ENCODE peak calls at places on chromosomes 5 and 9, in five cellular contexts. One of them, this sample, is unnamed. For H3K27me3, the result is how much of the 10 kb centered on the place peaks cover.

GRCh38 chr5:14268236-14268701 is 125.1 kb downstream of the TRIO start:
- DNase-seq in dorsolateral prefrontal cortex: peak
- DNase-seq in pancreas: no peak
- DNase-seq in WERI-Rb-1: no peak
- DNase-seq in endothelial cell of umbilical vein: peak
- DNase-seq in this sample: peak

GRCh38 chr5:142262683-142263082 is 62.1 kb downstream of the SPRY4 start:
- DNase-seq in dorsolateral prefrontal cortex: no peak
- DNase-seq in pancreas: no peak
- DNase-seq in WERI-Rb-1: no peak
- DNase-seq in endothelial cell of umbilical vein: no peak
- DNase-seq in this sample: no peak

GRCh38 chr5:40041452-40041851 is 616.7 kb upstream of the DAB2 start:
- DNase-seq in dorsolateral prefrontal cortex: no peak
- DNase-seq in pancreas: no peak
- DNase-seq in WERI-Rb-1: no peak
- DNase-seq in endothelial cell of umbilical vein: peak
- DNase-seq in this sample: no peak

GRCh38 chr9:29176231-29176630 is 1603.0 kb upstream of the C9orf72 start:
- DNase-seq in dorsolateral prefrontal cortex: no peak
- DNase-seq in pancreas: no peak
- DNase-seq in WERI-Rb-1: no peak
- DNase-seq in endothelial cell of umbilical vein: no peak
- DNase-seq in this sample: no peak

GRCh38 chr9:135960328-135961276 is 571 bp downstream of the UBAC1 start:
- DNase-seq in dorsolateral prefrontal cortex: no peak
- DNase-seq in pancreas: peak
- DNase-seq in WERI-Rb-1: no peak
- DNase-seq in endothelial cell of umbilical vein: peak
- DNase-seq in this sample: no peak

GRCh38 chr9:1047605-1048235 is 2.4 kb upstream of the DMRT2 start:
- DNase-seq in dorsolateral prefrontal cortex: no peak
- DNase-seq in pancreas: no peak
- DNase-seq in WERI-Rb-1: no peak
- DNase-seq in endothelial cell of umbilical vein: no peak
- DNase-seq in this sample: no peak

GRCh38 chr5:54661111-54661510 is 143.6 kb downstream of the SNX18 start:
- DNase-seq in dorsolateral prefrontal cortex: no peak
- DNase-seq in pancreas: no peak
- DNase-seq in WERI-Rb-1: no peak
- DNase-seq in endothelial cell of umbilical vein: no peak
- DNase-seq in this sample: no peak

GRCh38 chr5:32810812-32811211 is 99.7 kb downstream of the NPR3 start:
- DNase-seq in dorsolateral prefrontal cortex: no peak
- DNase-seq in pancreas: no peak
- DNase-seq in WERI-Rb-1: no peak
- DNase-seq in endothelial cell of umbilical vein: no peak
- DNase-seq in this sample: no peak

GRCh38 chr5:142474426-142474825 is 149.6 kb upstream of the SPRY4 start:
- DNase-seq in dorsolateral prefrontal cortex: no peak
- DNase-seq in pancreas: no peak
- DNase-seq in WERI-Rb-1: no peak
- DNase-seq in endothelial cell of umbilical vein: no peak
- DNase-seq in this sample: no peak

GRCh38 chr5:73296772-73297171 is 123.8 kb downstream of the TMEM174 start:
- DNase-seq in dorsolateral prefrontal cortex: no peak
- DNase-seq in pancreas: no peak
- DNase-seq in WERI-Rb-1: no peak
- DNase-seq in endothelial cell of umbilical vein: no peak
- DNase-seq in this sample: no peak

GRCh38 chr5:136689563-136689962 is 324.2 kb upstream of the TRPC7 start:
- DNase-seq in dorsolateral prefrontal cortex: no peak
- DNase-seq in pancreas: no peak
- DNase-seq in WERI-Rb-1: no peak
- DNase-seq in endothelial cell of umbilical vein: no peak
- DNase-seq in this sample: no peak

GRCh38 chr5:173712609-173713176 is 96.2 kb upstream of the BOD1 start:
- DNase-seq in dorsolateral prefrontal cortex: no peak
- DNase-seq in pancreas: no peak
- DNase-seq in WERI-Rb-1: no peak
- DNase-seq in endothelial cell of umbilical vein: no peak
- DNase-seq in this sample: no peak

GRCh38 chr9:27053369-27054057 is 48.0 kb upstream of the LRRC19 start:
- DNase-seq in dorsolateral prefrontal cortex: no peak
- DNase-seq in pancreas: no peak
- DNase-seq in WERI-Rb-1: no peak
- DNase-seq in endothelial cell of umbilical vein: peak
- DNase-seq in this sample: no peak

GRCh38 chr9:18393340-18394130 is 80.4 kb upstream of the ADAMTSL1 start:
- DNase-seq in dorsolateral prefrontal cortex: no peak
- DNase-seq in pancreas: no peak
- DNase-seq in WERI-Rb-1: no peak
- DNase-seq in endothelial cell of umbilical vein: peak
- DNase-seq in this sample: peak

GRCh38 chr5:33041586-33041985 is 330.5 kb downstream of the NPR3 start:
- DNase-seq in dorsolateral prefrontal cortex: no peak
- DNase-seq in pancreas: peak
- DNase-seq in WERI-Rb-1: no peak
- DNase-seq in endothelial cell of umbilical vein: no peak
- DNase-seq in this sample: no peak

GRCh38 chr5:172454355-172455086 is at the start of gene SH3PXD2B:
- DNase-seq in dorsolateral prefrontal cortex: peak
- DNase-seq in pancreas: peak
- DNase-seq in WERI-Rb-1: peak
- DNase-seq in endothelial cell of umbilical vein: peak
- DNase-seq in this sample: peak

GRCh38 chr5:96584712-96585111 is 77.5 kb upstream of the CAST start:
- DNase-seq in dorsolateral prefrontal cortex: no peak
- DNase-seq in pancreas: no peak
- DNase-seq in WERI-Rb-1: no peak
- DNase-seq in endothelial cell of umbilical vein: peak
- DNase-seq in this sample: no peak

GRCh38 chr5:10856646-10857332 is 95.8 kb upstream of the DAP start:
- DNase-seq in dorsolateral prefrontal cortex: peak
- DNase-seq in pancreas: peak
- DNase-seq in WERI-Rb-1: peak
- DNase-seq in endothelial cell of umbilical vein: peak
- DNase-seq in this sample: peak

GRCh38 chr9:93684161-93684765 is 107.9 kb downstream of the PHF2 start:
- DNase-seq in dorsolateral prefrontal cortex: no peak
- DNase-seq in pancreas: peak
- DNase-seq in WERI-Rb-1: no peak
- DNase-seq in endothelial cell of umbilical vein: no peak
- DNase-seq in this sample: no peak

GRCh38 chr9:105132576-105132975 is 111.9 kb upstream of the SLC44A1 start:
- DNase-seq in dorsolateral prefrontal cortex: no peak
- DNase-seq in pancreas: no peak
- DNase-seq in WERI-Rb-1: no peak
- DNase-seq in endothelial cell of umbilical vein: no peak
- DNase-seq in this sample: no peak

GRCh38 chr9:79662553-79662956 is 90.8 kb downstream of the TLE4 start:
- DNase-seq in dorsolateral prefrontal cortex: no peak
- DNase-seq in pancreas: no peak
- DNase-seq in WERI-Rb-1: peak
- DNase-seq in endothelial cell of umbilical vein: peak
- DNase-seq in this sample: no peak

GRCh38 chr5:61941637-61942036 is 364.4 kb upstream of the KIF2A start:
- DNase-seq in dorsolateral prefrontal cortex: no peak
- DNase-seq in pancreas: no peak
- DNase-seq in WERI-Rb-1: no peak
- DNase-seq in endothelial cell of umbilical vein: no peak
- DNase-seq in this sample: no peak

GRCh38 chr5:154540600-154540999 is 62.6 kb upstream of the HAND1 start:
- DNase-seq in dorsolateral prefrontal cortex: no peak
- DNase-seq in pancreas: no peak
- DNase-seq in WERI-Rb-1: no peak
- DNase-seq in endothelial cell of umbilical vein: no peak
- DNase-seq in this sample: no peak

GRCh38 chr5:154543380-154543779 is 65.4 kb upstream of the HAND1 start:
- DNase-seq in dorsolateral prefrontal cortex: no peak
- DNase-seq in pancreas: no peak
- DNase-seq in WERI-Rb-1: no peak
- DNase-seq in endothelial cell of umbilical vein: no peak
- DNase-seq in this sample: no peak

GRCh38 chr5:154542581-154542980 is 64.6 kb upstream of the HAND1 start:
- DNase-seq in dorsolateral prefrontal cortex: no peak
- DNase-seq in pancreas: no peak
- DNase-seq in WERI-Rb-1: no peak
- DNase-seq in endothelial cell of umbilical vein: no peak
- DNase-seq in this sample: no peak

GRCh38 chr5:154542000-154542399 is 64.0 kb upstream of the HAND1 start:
- DNase-seq in dorsolateral prefrontal cortex: no peak
- DNase-seq in pancreas: no peak
- DNase-seq in WERI-Rb-1: no peak
- DNase-seq in endothelial cell of umbilical vein: no peak
- DNase-seq in this sample: no peak

DNA sequence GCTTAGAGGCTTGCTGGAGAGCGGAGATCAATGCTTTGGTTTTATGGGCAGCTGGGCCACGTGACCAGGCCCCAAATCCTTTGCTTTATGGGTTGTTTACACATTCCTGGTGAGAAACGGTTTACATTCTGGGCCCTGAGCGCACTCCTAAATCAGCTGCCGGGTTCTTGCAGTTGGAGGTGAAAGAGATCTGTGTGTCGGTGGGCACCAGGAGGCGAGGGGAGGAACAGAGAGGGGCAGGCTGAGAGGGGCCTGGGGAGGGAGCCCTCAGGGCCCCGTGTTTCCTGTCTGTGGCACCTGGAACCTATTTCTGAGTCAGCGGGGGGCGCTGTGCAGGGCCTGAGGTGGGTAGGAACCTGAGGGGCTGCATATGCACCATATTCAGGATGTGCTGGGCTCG is 63.5 kb upstream of the HAND1 start:
- DNase-seq in dorsolateral prefrontal cortex: no peak
- DNase-seq in pancreas: no peak
- DNase-seq in WERI-Rb-1: no peak
- DNase-seq in endothelial cell of umbilical vein: no peak
- DNase-seq in this sample: no peak
- TF ChIP-seq CTCF in dorsolateral prefrontal cortex: no peak
- TF ChIP-seq CTCF in pancreas: no peak
- TF ChIP-seq CTCF in WERI-Rb-1: peak
- TF ChIP-seq CTCF in endothelial cell of umbilical vein: no peak
- TF ChIP-seq CTCF in this sample: peak

DNA sequence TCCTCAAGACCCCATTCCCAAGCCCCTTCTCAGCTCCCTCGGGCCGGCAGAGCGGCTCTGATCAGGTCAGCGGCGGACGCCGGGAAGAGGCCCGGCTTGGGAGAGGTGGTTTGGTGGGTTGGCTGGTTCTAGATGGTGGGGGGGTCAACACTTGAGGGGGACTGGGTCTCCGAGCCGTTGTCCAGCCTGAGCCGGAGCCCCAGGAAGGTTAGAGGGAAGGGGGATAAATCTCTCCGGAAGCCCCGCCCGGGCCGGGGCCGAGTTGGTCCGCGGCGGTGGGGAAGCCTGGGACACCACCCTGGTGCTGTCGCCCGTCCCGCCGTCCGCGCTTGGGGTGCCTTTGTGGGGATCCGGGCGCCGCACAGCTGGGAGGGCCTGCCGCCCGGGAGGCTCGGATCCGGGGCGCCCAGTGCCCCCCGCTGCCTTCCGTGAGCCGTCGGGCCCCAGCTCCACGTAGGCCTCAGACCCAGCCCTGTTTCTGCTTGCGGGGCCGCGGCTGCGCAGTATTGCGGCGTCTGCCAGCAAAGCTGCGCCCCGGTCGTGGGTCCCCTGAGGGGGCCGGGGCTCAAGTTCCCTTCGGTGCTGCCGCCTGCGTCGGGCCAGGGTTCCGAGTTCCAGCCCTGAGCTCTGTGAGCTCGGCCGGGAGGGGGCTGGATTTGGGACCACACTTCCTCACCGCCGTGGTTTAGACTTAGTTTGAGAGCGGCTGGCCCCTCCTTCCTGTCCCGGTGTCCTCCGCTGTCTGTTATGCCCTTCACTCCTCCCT is 560 bp upstream of the TRIM52 start:
- DNase-seq in dorsolateral prefrontal cortex: peak
- DNase-seq in pancreas: peak
- DNase-seq in WERI-Rb-1: peak
- DNase-seq in endothelial cell of umbilical vein: peak
- DNase-seq in this sample: peak
- H3K4me3 ChIP-seq in dorsolateral prefrontal cortex: peak
- H3K4me3 ChIP-seq in pancreas: peak
- H3K4me3 ChIP-seq in WERI-Rb-1: peak
- H3K4me3 ChIP-seq in endothelial cell of umbilical vein: peak
- H3K4me3 ChIP-seq in this sample: peak

DNA sequence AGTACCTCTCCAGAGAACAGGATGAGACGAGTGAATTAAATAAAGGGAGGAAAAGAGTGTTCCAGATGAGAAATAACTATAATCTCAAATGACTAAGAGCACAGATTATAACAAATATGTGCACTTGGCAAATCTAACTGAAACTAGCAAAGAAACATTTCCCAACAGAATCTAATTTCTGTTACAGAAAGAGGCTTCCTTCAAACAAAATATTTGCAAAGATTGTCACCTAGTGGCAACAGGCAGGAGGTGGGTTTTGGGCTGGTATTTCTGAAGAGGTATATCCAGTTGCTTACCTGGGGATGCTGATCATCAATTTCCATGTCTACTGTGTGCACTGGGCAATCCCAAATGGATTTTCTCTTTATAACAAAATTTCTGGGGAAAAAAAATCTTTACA is 5.6 kb upstream of the SPDL1 start:
- DNase-seq in dorsolateral prefrontal cortex: no peak
- DNase-seq in pancreas: no peak
- DNase-seq in WERI-Rb-1: no peak
- DNase-seq in endothelial cell of umbilical vein: no peak
- DNase-seq in this sample: no peak
- H3K27me3 ChIP-seq in dorsolateral prefrontal cortex: under half
- H3K27me3 ChIP-seq in pancreas: under half
- H3K27me3 ChIP-seq in WERI-Rb-1: half or more
- H3K27me3 ChIP-seq in endothelial cell of umbilical vein: under half
- H3K27me3 ChIP-seq in this sample: under half

DNA sequence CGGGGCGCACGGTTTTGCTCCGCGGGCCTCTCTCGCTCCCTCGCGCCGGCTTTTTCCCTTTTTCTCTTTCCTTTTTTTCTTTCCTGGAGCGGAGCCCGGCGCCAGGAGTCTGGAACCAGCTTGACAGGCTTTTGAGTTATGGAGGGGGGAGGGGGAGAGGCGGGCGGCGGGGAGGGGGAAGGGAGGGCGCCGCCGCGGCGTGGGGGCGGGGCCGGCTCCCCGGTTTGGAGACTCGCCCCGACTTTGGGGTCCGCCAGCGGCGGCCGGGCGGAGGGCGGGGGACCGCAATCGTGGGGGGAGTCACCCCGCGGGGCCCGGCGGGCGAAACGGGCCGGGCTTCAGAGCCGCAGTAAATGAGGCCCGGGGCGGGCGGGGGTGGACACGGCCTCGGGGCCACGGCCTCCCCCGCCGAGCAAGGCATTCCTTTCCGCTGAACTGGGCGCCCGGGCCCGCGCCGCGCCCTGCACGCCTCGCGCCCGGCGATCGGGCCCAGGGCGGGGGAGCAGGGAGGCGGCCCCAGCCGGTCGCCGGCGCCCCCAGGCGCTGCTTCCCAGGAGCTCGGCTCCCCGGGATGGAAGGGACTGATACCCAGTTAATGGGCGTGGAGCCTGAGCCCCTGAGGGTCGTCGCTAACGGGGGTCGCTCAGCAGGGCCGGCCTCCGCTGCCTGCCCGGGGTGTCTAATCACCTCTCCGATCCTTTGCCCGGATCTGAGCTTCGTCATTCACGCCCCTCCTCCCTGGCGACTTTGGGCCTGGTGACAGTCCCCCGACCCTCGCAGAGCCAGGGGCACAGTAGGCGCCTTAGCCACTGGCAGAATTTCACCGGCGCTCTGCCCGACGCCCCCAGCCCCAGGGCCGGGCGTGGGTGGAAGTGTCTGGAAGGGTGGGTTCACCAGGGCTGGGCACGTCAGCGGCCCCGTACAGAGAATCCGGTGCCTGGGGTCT is 138.1 kb downstream of the C9orf50 start:
- DNase-seq in dorsolateral prefrontal cortex: peak
- DNase-seq in pancreas: peak
- DNase-seq in WERI-Rb-1: peak
- DNase-seq in endothelial cell of umbilical vein: peak
- DNase-seq in this sample: peak
- TF ChIP-seq CTCF in dorsolateral prefrontal cortex: no peak
- TF ChIP-seq CTCF in pancreas: no peak
- TF ChIP-seq CTCF in WERI-Rb-1: peak
- TF ChIP-seq CTCF in endothelial cell of umbilical vein: no peak
- TF ChIP-seq CTCF in this sample: no peak

This sample was measured in BE2C.